ENCODE peak calls at places on chromosomes 5 and 9, in seven cellular contexts. One of them, this sample, is unnamed.

GRCh38 chr9:16310288-16311145 is 560.0 kb downstream of the BNC2 start:
- DNase-seq in psoas muscle: peak; percentile 44
- DNase-seq in Panc1: no peak
- DNase-seq in HL-60: no peak
- DNase-seq in AG04449: no peak
- DNase-seq in fibroblast of mammary gland: no peak
- DNase-seq in AG10803: no peak
- DNase-seq in this sample: no peak

GRCh38 chr5:37658440-37658839 is 181.4 kb downstream of the GDNF start:
- DNase-seq in AG04449: no peak
- DNase-seq in AG10803: no peak
- DNase-seq in HL-60: no peak
- DNase-seq in fibroblast of mammary gland: no peak
- DNase-seq in Panc1: no peak
- DNase-seq in psoas muscle: no peak
- DNase-seq in this sample: no peak

GRCh38 chr5:66440202-66440680 is 156.0 kb upstream of the MAST4 start:
- DNase-seq in Panc1: no peak
- DNase-seq in AG10803: peak; percentile 30
- DNase-seq in AG04449: no peak
- DNase-seq in psoas muscle: no peak
- DNase-seq in HL-60: no peak
- DNase-seq in fibroblast of mammary gland: peak; percentile 79
- DNase-seq in this sample: no peak

GRCh38 chr5:180803181-180804128 is 849 bp upstream of the MGAT1 start:
- DNase-seq in HL-60: peak; percentile 88
- DNase-seq in psoas muscle: peak; percentile 72
- DNase-seq in fibroblast of mammary gland: peak; percentile 75
- DNase-seq in AG04449: no peak
- DNase-seq in Panc1: no peak
- DNase-seq in AG10803: peak; percentile 61
- DNase-seq in this sample: no peak

GRCh38 chr5:68378204-68378830 is 162.8 kb downstream of the PIK3R1 start:
- DNase-seq in psoas muscle: no peak
- DNase-seq in fibroblast of mammary gland: no peak
- DNase-seq in Panc1: no peak
- DNase-seq in AG04449: no peak
- DNase-seq in HL-60: no peak
- DNase-seq in AG10803: no peak
- DNase-seq in this sample: no peak

GRCh38 chr9:69313175-69313574 is 11.8 kb upstream of the ENTREP1 start:
- DNase-seq in HL-60: no peak
- DNase-seq in AG10803: no peak
- DNase-seq in Panc1: no peak
- DNase-seq in fibroblast of mammary gland: no peak
- DNase-seq in psoas muscle: no peak
- DNase-seq in AG04449: no peak
- DNase-seq in this sample: no peak

GRCh38 chr5:121870489-121870888 is 18.8 kb downstream of the FTMT start:
- DNase-seq in AG10803: no peak
- DNase-seq in fibroblast of mammary gland: peak; percentile 12
- DNase-seq in HL-60: no peak
- DNase-seq in psoas muscle: no peak
- DNase-seq in AG04449: no peak
- DNase-seq in Panc1: peak; percentile 1
- DNase-seq in this sample: no peak

GRCh38 chr9:35033101-35033500 is 39.3 kb downstream of the VCP start:
- DNase-seq in fibroblast of mammary gland: no peak
- DNase-seq in HL-60: no peak
- DNase-seq in AG10803: no peak
- DNase-seq in AG04449: no peak
- DNase-seq in Panc1: no peak
- DNase-seq in psoas muscle: no peak
- DNase-seq in this sample: no peak

GRCh38 chr5:61809651-61810050 is 477.6 kb downstream of the ZSWIM6 start:
- DNase-seq in AG04449: no peak
- DNase-seq in Panc1: no peak
- DNase-seq in AG10803: no peak
- DNase-seq in HL-60: no peak
- DNase-seq in psoas muscle: no peak
- DNase-seq in fibroblast of mammary gland: no peak
- DNase-seq in this sample: no peak

GRCh38 chr5:35274839-35275509 is 44.7 kb upstream of the PRLR start:
- DNase-seq in HL-60: no peak
- DNase-seq in psoas muscle: no peak
- DNase-seq in AG04449: no peak
- DNase-seq in fibroblast of mammary gland: peak; percentile 3
- DNase-seq in AG10803: no peak
- DNase-seq in Panc1: no peak
- DNase-seq in this sample: no peak

GRCh38 chr5:80149161-80149609 is 106.7 kb downstream of the SERINC5 start:
- DNase-seq in psoas muscle: no peak
- DNase-seq in Panc1: no peak
- DNase-seq in AG04449: no peak
- DNase-seq in AG10803: no peak
- DNase-seq in HL-60: no peak
- DNase-seq in fibroblast of mammary gland: no peak
- DNase-seq in this sample: no peak

GRCh38 chr9:94097788-94098413 is 13.6 kb downstream of the PTPDC1 start:
- DNase-seq in Panc1: no peak
- DNase-seq in fibroblast of mammary gland: peak; percentile 96
- DNase-seq in psoas muscle: no peak
- DNase-seq in HL-60: no peak
- DNase-seq in AG10803: peak; percentile 87
- DNase-seq in AG04449: peak; percentile 60
- DNase-seq in this sample: peak; percentile 61

GRCh38 chr5:141342773-141343172 is 856 bp upstream of the PCDHGA3 start:
- DNase-seq in Panc1: no peak
- DNase-seq in fibroblast of mammary gland: no peak
- DNase-seq in psoas muscle: no peak
- DNase-seq in AG10803: no peak
- DNase-seq in HL-60: no peak
- DNase-seq in AG04449: no peak
- DNase-seq in this sample: no peak

GRCh38 chr5:177537389-177538361 is 16.7 kb downstream of the FAM193B start:
- DNase-seq in psoas muscle: peak; percentile 53
- DNase-seq in Panc1: no peak
- DNase-seq in AG10803: peak; percentile 95
- DNase-seq in AG04449: peak; percentile 89
- DNase-seq in fibroblast of mammary gland: peak; percentile 84
- DNase-seq in HL-60: no peak
- DNase-seq in this sample: peak; percentile 67

GRCh38 chr9:72022846-72023245 is 37.6 kb downstream of the C9orf57 start:
- DNase-seq in psoas muscle: no peak
- DNase-seq in fibroblast of mammary gland: peak; percentile 91
- DNase-seq in Panc1: no peak
- DNase-seq in HL-60: peak; percentile 30
- DNase-seq in AG04449: peak; percentile 88
- DNase-seq in AG10803: peak; percentile 79
- DNase-seq in this sample: no peak

GRCh38 chr5:62011072-62011664 is 294.8 kb upstream of the KIF2A start:
- DNase-seq in fibroblast of mammary gland: no peak
- DNase-seq in AG10803: no peak
- DNase-seq in psoas muscle: no peak
- DNase-seq in Panc1: no peak
- DNase-seq in AG04449: no peak
- DNase-seq in HL-60: no peak
- DNase-seq in this sample: no peak

GRCh38 chr5:169272731-169273401 is 28.1 kb downstream of the SLIT3 start:
- DNase-seq in AG10803: no peak
- DNase-seq in HL-60: no peak
- DNase-seq in AG04449: no peak
- DNase-seq in Panc1: no peak
- DNase-seq in fibroblast of mammary gland: no peak
- DNase-seq in psoas muscle: no peak
- DNase-seq in this sample: no peak

GRCh38 chr9:120974921-120975320 is 48.3 kb upstream of the TRAF1 start:
- DNase-seq in HL-60: no peak
- DNase-seq in psoas muscle: no peak
- DNase-seq in Panc1: no peak
- DNase-seq in AG04449: no peak
- DNase-seq in fibroblast of mammary gland: no peak
- DNase-seq in AG10803: no peak
- DNase-seq in this sample: no peak

GRCh38 chr5:32630867-32631491 is 45.6 kb downstream of the SUB1 start:
- DNase-seq in Panc1: no peak
- DNase-seq in psoas muscle: no peak
- DNase-seq in AG10803: no peak
- DNase-seq in fibroblast of mammary gland: no peak
- DNase-seq in AG04449: no peak
- DNase-seq in HL-60: no peak
- DNase-seq in this sample: no peak

GRCh38 chr5:94900006-94900505 is 281.6 kb downstream of the SLF1 start:
- DNase-seq in fibroblast of mammary gland: no peak
- DNase-seq in AG04449: no peak
- DNase-seq in psoas muscle: no peak
- DNase-seq in AG10803: no peak
- DNase-seq in Panc1: no peak
- DNase-seq in HL-60: no peak
- DNase-seq in this sample: no peak

GRCh38 chr5:151017897-151018296 is 2.5 kb upstream of the GPX3 start:
- DNase-seq in fibroblast of mammary gland: no peak
- DNase-seq in HL-60: no peak
- DNase-seq in psoas muscle: no peak
- DNase-seq in AG10803: no peak
- DNase-seq in Panc1: no peak
- DNase-seq in AG04449: no peak
- DNase-seq in this sample: no peak
- TF ChIP-seq CTCF in fibroblast of mammary gland: no peak
- TF ChIP-seq CTCF in HL-60: no peak
- TF ChIP-seq CTCF in psoas muscle: no peak
- TF ChIP-seq CTCF in AG10803: no peak
- TF ChIP-seq CTCF in Panc1: no peak
- TF ChIP-seq CTCF in AG04449: no peak
- TF ChIP-seq CTCF in this sample: no peak

GRCh38 chr5:72400950-72401349 is 80.8 kb downstream of the PTCD2 start:
- DNase-seq in HL-60: no peak
- DNase-seq in Panc1: no peak
- DNase-seq in AG04449: no peak
- DNase-seq in AG10803: no peak
- DNase-seq in psoas muscle: no peak
- DNase-seq in fibroblast of mammary gland: no peak
- DNase-seq in this sample: no peak

GRCh38 chr5:72407078-72407477 is 86.9 kb downstream of the PTCD2 start:
- DNase-seq in HL-60: no peak
- DNase-seq in psoas muscle: no peak
- DNase-seq in Panc1: no peak
- DNase-seq in fibroblast of mammary gland: no peak
- DNase-seq in AG04449: no peak
- DNase-seq in AG10803: no peak
- DNase-seq in this sample: no peak

GRCh38 chr5:72402381-72402890 is 82.3 kb downstream of the PTCD2 start:
- DNase-seq in psoas muscle: no peak
- DNase-seq in fibroblast of mammary gland: peak; percentile 25
- DNase-seq in AG10803: peak; percentile 52
- DNase-seq in Panc1: no peak
- DNase-seq in AG04449: no peak
- DNase-seq in HL-60: no peak
- DNase-seq in this sample: peak; percentile 48

GRCh38 chr5:72407541-72407940 is 87.4 kb downstream of the PTCD2 start:
- DNase-seq in psoas muscle: no peak
- DNase-seq in HL-60: no peak
- DNase-seq in AG04449: no peak
- DNase-seq in AG10803: peak; percentile 15
- DNase-seq in fibroblast of mammary gland: peak; percentile 69
- DNase-seq in Panc1: no peak
- DNase-seq in this sample: no peak

GRCh38 chr5:72402959-72403628 is 82.9 kb downstream of the PTCD2 start:
- DNase-seq in HL-60: no peak
- DNase-seq in AG04449: no peak
- DNase-seq in fibroblast of mammary gland: peak; percentile 41
- DNase-seq in AG10803: no peak
- DNase-seq in Panc1: no peak
- DNase-seq in psoas muscle: no peak
- DNase-seq in this sample: no peak
- TF ChIP-seq CTCF in HL-60: no peak
- TF ChIP-seq CTCF in AG04449: peak; percentile 7
- TF ChIP-seq CTCF in fibroblast of mammary gland: peak; percentile 68
- TF ChIP-seq CTCF in AG10803: no peak
- TF ChIP-seq CTCF in Panc1: peak; percentile 49
- TF ChIP-seq CTCF in psoas muscle: peak; percentile 34
- TF ChIP-seq CTCF in this sample: peak; percentile 31

GRCh38 chr5:172283862-172284274 is 304 bp upstream of the UBTD2 start:
- DNase-seq in Panc1: no peak
- DNase-seq in HL-60: peak; percentile 29
- DNase-seq in AG10803: peak; percentile 80
- DNase-seq in psoas muscle: peak; percentile 88
- DNase-seq in AG04449: no peak
- DNase-seq in fibroblast of mammary gland: peak; percentile 66
- DNase-seq in this sample: no peak

GRCh38 chr5:172284275-172284971 is 859 bp upstream of the UBTD2 start:
- DNase-seq in Panc1: no peak
- DNase-seq in fibroblast of mammary gland: peak; percentile 24
- DNase-seq in AG04449: no peak
- DNase-seq in HL-60: no peak
- DNase-seq in psoas muscle: peak; percentile 31
- DNase-seq in AG10803: peak; percentile 64
- DNase-seq in this sample: no peak

GRCh38 chr5:172285226-172286143 is 1.9 kb upstream of the UBTD2 start:
- DNase-seq in fibroblast of mammary gland: peak; percentile 30
- DNase-seq in Panc1: no peak
- DNase-seq in HL-60: no peak
- DNase-seq in AG10803: no peak
- DNase-seq in psoas muscle: no peak
- DNase-seq in AG04449: no peak
- DNase-seq in this sample: no peak

GRCh38 chr5:172282277-172283019 is 1.1 kb downstream of the UBTD2 start:
- DNase-seq in psoas muscle: no peak
- DNase-seq in Panc1: no peak
- DNase-seq in AG04449: no peak
- DNase-seq in AG10803: peak; percentile 46
- DNase-seq in HL-60: no peak
- DNase-seq in fibroblast of mammary gland: peak; percentile 24
- DNase-seq in this sample: no peak

GRCh38 chr5:172283020-172283861 is at the start of gene UBTD2:
- DNase-seq in fibroblast of mammary gland: peak; percentile 59
- DNase-seq in psoas muscle: peak; percentile 85
- DNase-seq in AG04449: no peak
- DNase-seq in HL-60: peak; percentile 27
- DNase-seq in AG10803: peak; percentile 78
- DNase-seq in Panc1: no peak
- DNase-seq in this sample: no peak
- TF ChIP-seq CTCF in fibroblast of mammary gland: no peak
- TF ChIP-seq CTCF in psoas muscle: peak; percentile 59
- TF ChIP-seq CTCF in AG04449: peak; percentile 55
- TF ChIP-seq CTCF in HL-60: no peak
- TF ChIP-seq CTCF in AG10803: peak; percentile 32
- TF ChIP-seq CTCF in Panc1: peak; percentile 88
- TF ChIP-seq CTCF in this sample: peak; percentile 35

DNA sequence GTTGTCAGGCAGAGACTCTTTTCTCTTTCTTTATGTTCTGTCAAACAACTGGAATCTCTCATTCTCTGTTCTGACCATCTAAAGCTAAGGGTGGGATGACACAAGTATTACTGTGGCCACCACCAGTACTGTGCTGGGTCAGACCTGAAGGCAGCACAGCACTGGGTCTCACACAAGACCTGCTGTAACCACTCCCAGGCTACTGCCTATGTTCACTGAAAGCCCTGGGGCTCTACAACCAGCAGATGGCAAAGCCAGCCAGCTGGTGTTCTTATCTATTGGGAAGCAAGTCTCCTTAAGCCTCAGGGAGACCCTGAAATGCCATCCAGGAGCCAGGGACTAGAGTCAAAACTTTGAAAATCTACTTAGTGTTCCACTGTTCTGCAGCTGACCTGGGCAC is 189.5 kb downstream of the SLCO4C1 start:
- DNase-seq in AG10803: no peak
- DNase-seq in AG04449: no peak
- DNase-seq in Panc1: no peak
- DNase-seq in HL-60: no peak
- DNase-seq in psoas muscle: no peak
- DNase-seq in fibroblast of mammary gland: no peak
- DNase-seq in this sample: no peak
- TF ChIP-seq CTCF in AG10803: no peak
- TF ChIP-seq CTCF in AG04449: no peak
- TF ChIP-seq CTCF in Panc1: no peak
- TF ChIP-seq CTCF in HL-60: no peak
- TF ChIP-seq CTCF in psoas muscle: no peak
- TF ChIP-seq CTCF in fibroblast of mammary gland: no peak
- TF ChIP-seq CTCF in this sample: no peak